ENCODE peak calls at places on chromosome 7, in six cellular contexts. One of them, this sample, is unnamed. For H3K4me1, the result is how much of the 10 kb centered on the place peaks cover.

GRCh38 chr7:22731781-22732180 is 4.8 kb downstream of the IL6 start:
- DNase-seq in osteoblast: no peak
- DNase-seq in left lung: no peak
- DNase-seq in trophoblast cell: no peak
- DNase-seq in naive thymus-derived CD4-positive, alpha-beta T cell: no peak
- DNase-seq in heart left ventricle: no peak
- DNase-seq in this sample: no peak

GRCh38 chr7:81098213-81098612 is 179.4 kb upstream of the SEMA3C start:
- DNase-seq in osteoblast: no peak
- DNase-seq in left lung: no peak
- DNase-seq in trophoblast cell: no peak
- DNase-seq in naive thymus-derived CD4-positive, alpha-beta T cell: no peak
- DNase-seq in heart left ventricle: no peak
- DNase-seq in this sample: no peak

GRCh38 chr7:82805527-82805960 is 357.1 kb downstream of the PCLO start:
- DNase-seq in osteoblast: peak
- DNase-seq in left lung: peak
- DNase-seq in trophoblast cell: no peak
- DNase-seq in naive thymus-derived CD4-positive, alpha-beta T cell: no peak
- DNase-seq in heart left ventricle: peak
- DNase-seq in this sample: no peak

GRCh38 chr7:151252961-151253691 is 4.6 kb upstream of the SMARCD3 start:
- DNase-seq in osteoblast: peak
- DNase-seq in left lung: peak
- DNase-seq in trophoblast cell: no peak
- DNase-seq in naive thymus-derived CD4-positive, alpha-beta T cell: no peak
- DNase-seq in heart left ventricle: peak
- DNase-seq in this sample: no peak

GRCh38 chr7:132424277-132424676 is 152.0 kb downstream of the PLXNA4 start:
- DNase-seq in osteoblast: no peak
- DNase-seq in left lung: no peak
- DNase-seq in trophoblast cell: no peak
- DNase-seq in naive thymus-derived CD4-positive, alpha-beta T cell: no peak
- DNase-seq in heart left ventricle: no peak
- DNase-seq in this sample: no peak

GRCh38 chr7:120732256-120732655 is 125.7 kb downstream of the TSPAN12 start:
- DNase-seq in osteoblast: no peak
- DNase-seq in left lung: no peak
- DNase-seq in trophoblast cell: no peak
- DNase-seq in naive thymus-derived CD4-positive, alpha-beta T cell: no peak
- DNase-seq in heart left ventricle: no peak
- DNase-seq in this sample: no peak

GRCh38 chr7:112789824-112790650 is at the start of gene TMEM168:
- DNase-seq in osteoblast: peak
- DNase-seq in left lung: peak
- DNase-seq in trophoblast cell: peak
- DNase-seq in naive thymus-derived CD4-positive, alpha-beta T cell: peak
- DNase-seq in heart left ventricle: peak
- DNase-seq in this sample: peak

GRCh38 chr7:134619627-134620331 is 26.9 kb upstream of the BPGM start:
- DNase-seq in osteoblast: peak
- DNase-seq in left lung: no peak
- DNase-seq in trophoblast cell: no peak
- DNase-seq in naive thymus-derived CD4-positive, alpha-beta T cell: no peak
- DNase-seq in heart left ventricle: no peak
- DNase-seq in this sample: no peak

GRCh38 chr7:158394936-158395335 is 192.7 kb downstream of the PTPRN2 start:
- DNase-seq in osteoblast: no peak
- DNase-seq in left lung: no peak
- DNase-seq in trophoblast cell: no peak
- DNase-seq in naive thymus-derived CD4-positive, alpha-beta T cell: no peak
- DNase-seq in heart left ventricle: no peak
- DNase-seq in this sample: peak

GRCh38 chr7:121187676-121188075 is 141.1 kb upstream of the WNT16 start:
- DNase-seq in osteoblast: no peak
- DNase-seq in left lung: no peak
- DNase-seq in trophoblast cell: no peak
- DNase-seq in naive thymus-derived CD4-positive, alpha-beta T cell: no peak
- DNase-seq in heart left ventricle: no peak
- DNase-seq in this sample: no peak

GRCh38 chr7:46160861-46161260 is 239.8 kb upstream of the IGFBP3 start:
- DNase-seq in osteoblast: no peak
- DNase-seq in left lung: no peak
- DNase-seq in trophoblast cell: no peak
- DNase-seq in naive thymus-derived CD4-positive, alpha-beta T cell: no peak
- DNase-seq in heart left ventricle: no peak
- DNase-seq in this sample: peak

GRCh38 chr7:123177442-123177841 is 22.3 kb downstream of the SLC13A1 start:
- DNase-seq in osteoblast: no peak
- DNase-seq in left lung: no peak
- DNase-seq in trophoblast cell: no peak
- DNase-seq in naive thymus-derived CD4-positive, alpha-beta T cell: no peak
- DNase-seq in heart left ventricle: no peak
- DNase-seq in this sample: no peak

GRCh38 chr7:128108129-128108528 is 76.9 kb upstream of the LRRC4 start:
- DNase-seq in osteoblast: no peak
- DNase-seq in left lung: no peak
- DNase-seq in trophoblast cell: no peak
- DNase-seq in naive thymus-derived CD4-positive, alpha-beta T cell: no peak
- DNase-seq in heart left ventricle: no peak
- DNase-seq in this sample: no peak

GRCh38 chr7:6330657-6331056 is 58.2 kb upstream of the CYTH3 start:
- DNase-seq in osteoblast: no peak
- DNase-seq in left lung: no peak
- DNase-seq in trophoblast cell: no peak
- DNase-seq in naive thymus-derived CD4-positive, alpha-beta T cell: no peak
- DNase-seq in heart left ventricle: no peak
- DNase-seq in this sample: no peak

GRCh38 chr7:22559829-22560489 is 60.0 kb upstream of the STEAP1B start:
- DNase-seq in osteoblast: peak
- DNase-seq in left lung: no peak
- DNase-seq in trophoblast cell: peak
- DNase-seq in naive thymus-derived CD4-positive, alpha-beta T cell: peak
- DNase-seq in heart left ventricle: no peak
- DNase-seq in this sample: peak

GRCh38 chr7:49564379-49564714 is 209.1 kb upstream of the VWC2 start:
- DNase-seq in osteoblast: no peak
- DNase-seq in left lung: no peak
- DNase-seq in trophoblast cell: peak
- DNase-seq in naive thymus-derived CD4-positive, alpha-beta T cell: no peak
- DNase-seq in heart left ventricle: no peak
- DNase-seq in this sample: no peak

GRCh38 chr7:144483189-144483588 is 79.7 kb upstream of the NOBOX start:
- DNase-seq in osteoblast: no peak
- DNase-seq in left lung: no peak
- DNase-seq in trophoblast cell: no peak
- DNase-seq in naive thymus-derived CD4-positive, alpha-beta T cell: no peak
- DNase-seq in heart left ventricle: no peak
- DNase-seq in this sample: no peak

GRCh38 chr7:76354981-76355730 is 3.6 kb downstream of the YWHAG start:
- DNase-seq in osteoblast: no peak
- DNase-seq in left lung: no peak
- DNase-seq in trophoblast cell: no peak
- DNase-seq in naive thymus-derived CD4-positive, alpha-beta T cell: no peak
- DNase-seq in heart left ventricle: no peak
- DNase-seq in this sample: no peak

GRCh38 chr7:50721160-50721559 is 61.5 kb downstream of the GRB10 start:
- DNase-seq in osteoblast: no peak
- DNase-seq in left lung: no peak
- DNase-seq in trophoblast cell: peak
- DNase-seq in naive thymus-derived CD4-positive, alpha-beta T cell: no peak
- DNase-seq in heart left ventricle: no peak
- DNase-seq in this sample: no peak
- H3K4me3 ChIP-seq in osteoblast: no peak
- H3K4me3 ChIP-seq in left lung: no peak
- H3K4me3 ChIP-seq in trophoblast cell: no peak
- H3K4me3 ChIP-seq in naive thymus-derived CD4-positive, alpha-beta T cell: no peak
- H3K4me3 ChIP-seq in heart left ventricle: no peak
- H3K4me3 ChIP-seq in this sample: no peak

DNA sequence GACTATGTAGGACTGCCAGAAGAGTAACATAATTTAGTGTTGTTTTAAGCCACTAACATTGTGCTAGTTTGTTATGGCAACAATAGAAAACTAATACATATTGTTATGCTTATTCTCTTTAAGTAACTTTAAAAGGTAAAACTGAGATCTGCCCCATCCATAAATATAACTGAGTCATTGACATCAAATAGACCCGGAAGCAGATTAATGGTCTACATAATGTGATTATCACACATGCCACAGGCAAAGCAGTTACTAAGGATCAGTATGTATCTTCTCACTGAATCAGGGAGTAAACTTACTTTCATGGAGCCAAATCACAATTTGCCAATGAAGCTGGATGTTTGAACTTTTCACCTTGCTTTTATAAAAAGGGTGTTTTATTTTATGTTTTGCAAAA is 146.4 kb upstream of the TMEM106B start:
- DNase-seq in osteoblast: no peak
- DNase-seq in left lung: no peak
- DNase-seq in trophoblast cell: no peak
- DNase-seq in naive thymus-derived CD4-positive, alpha-beta T cell: no peak
- DNase-seq in heart left ventricle: no peak
- DNase-seq in this sample: no peak
- H3K27ac ChIP-seq in osteoblast: no peak
- H3K27ac ChIP-seq in left lung: no peak
- H3K27ac ChIP-seq in trophoblast cell: no peak
- H3K27ac ChIP-seq in naive thymus-derived CD4-positive, alpha-beta T cell: no peak
- H3K27ac ChIP-seq in heart left ventricle: no peak
- H3K27ac ChIP-seq in this sample: no peak

DNA sequence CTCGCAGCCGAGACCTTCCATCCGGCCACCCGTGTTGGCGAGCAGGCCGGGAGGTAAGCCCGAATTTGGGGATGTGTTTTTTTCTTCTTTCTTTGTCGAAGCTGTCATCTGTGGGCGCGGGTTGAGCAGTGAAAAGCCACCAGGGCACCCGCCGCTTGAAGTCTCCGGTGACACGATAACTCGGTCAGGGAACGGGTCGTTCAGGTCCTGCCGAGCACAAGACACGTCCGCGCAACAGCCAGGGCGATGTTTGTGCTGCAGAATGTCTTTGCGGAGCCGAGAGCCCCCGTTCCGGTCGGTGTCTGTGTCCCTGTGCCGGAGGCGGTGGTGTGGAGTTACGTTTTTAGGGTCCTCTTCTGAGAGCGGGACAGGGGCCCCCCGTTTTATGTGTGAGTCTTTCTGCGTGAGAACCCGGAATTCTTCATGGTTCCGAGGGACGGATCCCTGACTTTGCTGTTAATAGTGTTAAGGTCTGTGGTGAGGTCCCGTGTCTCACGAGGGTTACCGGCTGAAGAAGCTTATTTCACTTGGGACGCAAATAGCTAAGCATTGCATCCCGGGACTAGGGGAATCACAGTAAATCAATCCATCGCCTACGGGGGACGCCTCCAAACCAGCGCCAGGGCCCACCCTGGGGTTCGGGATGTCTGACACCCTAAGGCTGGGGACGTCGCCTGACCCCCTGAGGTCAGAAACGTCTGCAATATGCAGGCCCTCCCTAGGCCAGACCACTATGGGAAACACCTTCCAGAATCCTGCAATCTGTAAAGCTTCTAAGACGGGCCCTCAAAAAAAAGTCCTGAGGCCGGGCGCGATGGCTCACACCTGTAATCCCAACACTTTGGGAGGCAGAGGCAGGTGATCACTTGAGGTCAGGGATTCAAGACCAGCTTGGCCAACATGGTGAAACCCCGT is 99.5 kb downstream of the ELFN1 start:
- DNase-seq in osteoblast: peak
- DNase-seq in left lung: no peak
- DNase-seq in trophoblast cell: no peak
- DNase-seq in naive thymus-derived CD4-positive, alpha-beta T cell: no peak
- DNase-seq in heart left ventricle: no peak
- DNase-seq in this sample: no peak
- H3K4me1 ChIP-seq in osteoblast: under half
- H3K4me1 ChIP-seq in left lung: under half
- H3K4me1 ChIP-seq in trophoblast cell: under half
- H3K4me1 ChIP-seq in naive thymus-derived CD4-positive, alpha-beta T cell: under half
- H3K4me1 ChIP-seq in heart left ventricle: under half
- H3K4me1 ChIP-seq in this sample: under half

DNA sequence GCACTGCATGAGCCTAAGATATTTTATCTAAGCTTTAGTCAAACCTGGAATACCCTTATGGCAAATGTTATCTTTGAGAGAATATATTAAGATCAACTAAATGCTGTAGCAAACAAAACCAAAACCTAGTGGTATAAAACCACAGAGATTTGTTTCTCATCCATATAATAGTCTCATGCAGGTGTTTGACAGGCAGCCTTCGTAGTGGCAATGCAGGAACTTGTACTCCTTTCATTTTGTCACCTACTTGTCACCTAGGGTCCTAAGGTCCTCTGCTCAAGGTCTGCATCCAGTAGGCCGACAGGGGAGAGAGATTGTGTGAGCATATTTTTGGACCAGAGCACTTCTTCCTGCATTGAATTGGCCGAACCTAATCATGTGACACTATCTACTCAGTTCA is 352.6 kb downstream of the GPR37 start:
- DNase-seq in osteoblast: no peak
- DNase-seq in left lung: no peak
- DNase-seq in trophoblast cell: no peak
- DNase-seq in naive thymus-derived CD4-positive, alpha-beta T cell: no peak
- DNase-seq in heart left ventricle: no peak
- DNase-seq in this sample: no peak
- H3K4me3 ChIP-seq in osteoblast: no peak
- H3K4me3 ChIP-seq in left lung: no peak
- H3K4me3 ChIP-seq in trophoblast cell: no peak
- H3K4me3 ChIP-seq in naive thymus-derived CD4-positive, alpha-beta T cell: no peak
- H3K4me3 ChIP-seq in heart left ventricle: no peak
- H3K4me3 ChIP-seq in this sample: no peak

DNA sequence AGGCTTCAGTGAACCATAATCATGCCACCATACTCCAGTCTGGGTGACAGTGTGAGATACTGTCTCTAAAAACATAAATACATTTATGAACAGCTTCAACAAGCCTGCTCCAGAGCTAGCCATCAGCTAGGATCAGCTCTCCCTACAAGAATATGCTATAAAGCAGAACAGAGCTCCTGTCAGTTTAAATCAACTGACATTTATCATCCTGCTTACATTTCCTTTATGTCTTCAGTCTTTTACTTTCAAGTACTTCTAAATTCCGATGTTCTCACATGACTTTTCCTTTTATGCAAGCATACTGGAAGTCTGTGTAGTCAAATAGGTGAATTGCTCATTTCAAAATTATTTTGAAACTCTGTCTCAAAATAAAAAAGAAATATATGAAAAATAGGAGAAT is 64.6 kb downstream of the COA1 start:
- DNase-seq in osteoblast: no peak
- DNase-seq in left lung: no peak
- DNase-seq in trophoblast cell: no peak
- DNase-seq in naive thymus-derived CD4-positive, alpha-beta T cell: no peak
- DNase-seq in heart left ventricle: no peak
- DNase-seq in this sample: no peak
- H3K27ac ChIP-seq in osteoblast: no peak
- H3K27ac ChIP-seq in left lung: no peak
- H3K27ac ChIP-seq in trophoblast cell: no peak
- H3K27ac ChIP-seq in naive thymus-derived CD4-positive, alpha-beta T cell: peak
- H3K27ac ChIP-seq in heart left ventricle: no peak
- H3K27ac ChIP-seq in this sample: no peak